ENCODE peak calls at places on chromosomes 5 and 9, in five cellular contexts. M, O, U, R and J are unnamed samples.

GRCh38 chr9:8374471-8374870 is 574.9 kb upstream of the DMAC1 start:
- DNase-seq in O (no peak), R (no peak), U (no peak), M (no peak), J (no peak)

GRCh38 chr5:169139381-169140125 is 161.4 kb downstream of the SLIT3 start:
- DNase-seq in U (no peak), O (peak), M (no peak), R (peak), J (no peak)

GRCh38 chr5:32538031-32538547 is 47.3 kb upstream of the SUB1 start:
- DNase-seq in O (no peak), R (peak), M (no peak), U (peak), J (no peak)

GRCh38 chr9:12681620-12682019 is 11.6 kb upstream of the TYRP1 start:
- DNase-seq in O (no peak), M (no peak), R (no peak), U (no peak), J (no peak)

GRCh38 chr9:37927611-37928551 is 24.0 kb upstream of the SLC25A51 start:
- DNase-seq in R (no peak), U (peak), O (peak), M (no peak), J (no peak)

GRCh38 chr5:107671742-107672211 is 1.0 kb upstream of the EFNA5 start:
- DNase-seq in U (no peak), O (no peak), M (no peak), R (peak), J (no peak)

GRCh38 chr5:151660616-151661015 is 26.1 kb downstream of the SPARC start:
- DNase-seq in R (no peak), O (no peak), M (no peak), U (no peak), J (no peak)

GRCh38 chr9:125190371-125190801 is 783 bp upstream of the PPP6C start:
- DNase-seq in O (no peak), U (no peak), M (peak), R (no peak), J (no peak)

GRCh38 chr5:113057437-113058052 is 80.9 kb downstream of the DCP2 start:
- DNase-seq in U (no peak), R (no peak), O (no peak), M (no peak), J (no peak)

GRCh38 chr5:153523831-153524230 is 33.4 kb downstream of the GRIA1 start:
- DNase-seq in O (no peak), M (no peak), U (peak), R (no peak), J (no peak)

GRCh38 chr9:88388203-88388885 is at the start of gene SPIN1:
- DNase-seq in R (peak), O (peak), M (peak), U (peak), J (peak)

GRCh38 chr5:37951946-37952721 is 112.3 kb upstream of the GDNF start:
- DNase-seq in M (no peak), U (no peak), R (no peak), O (no peak), J (no peak)
- TF ChIP-seq CTCF in M (no peak), U (no peak), R (no peak), O (no peak), J (no peak)

GRCh38 chr5:81147011-81147594 is 86.0 kb upstream of the CKMT2 start:
- DNase-seq in O (no peak), R (no peak), M (no peak), U (no peak), J (no peak)
- TF ChIP-seq CTCF in O (no peak), R (no peak), M (no peak), U (no peak), J (no peak)

DNA sequence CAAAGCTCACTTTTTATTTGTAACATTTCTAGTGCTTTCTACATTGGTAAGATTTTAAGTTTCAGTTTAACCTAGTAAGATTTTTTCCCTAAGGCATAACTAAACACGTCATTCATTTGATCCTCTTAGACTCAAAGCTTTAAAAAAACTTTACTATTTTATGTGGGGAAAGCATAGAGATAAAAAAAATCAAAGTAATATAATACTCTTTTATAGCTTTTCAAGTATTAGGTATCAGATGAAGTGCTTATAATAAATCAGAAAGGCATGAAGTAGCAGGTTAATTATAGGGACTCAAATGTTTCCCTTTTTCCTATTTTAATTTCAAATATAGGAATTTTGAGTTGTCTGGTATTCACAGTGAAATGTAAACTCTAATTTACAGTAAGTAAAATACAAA is 68.0 kb upstream of the POU5F2 start:
- DNase-seq in M (no peak), U (no peak), O (no peak), R (no peak), J (no peak)
- TF ChIP-seq CTCF in M (no peak), U (no peak), O (no peak), R (no peak), J (no peak)

GRCh38 chr9:121281614-121282291 is 13.8 kb downstream of the GSN start:
- DNase-seq in O (peak), R (peak), M (no peak), U (peak), J (no peak)
- TF ChIP-seq CTCF in O (no peak), R (no peak), M (no peak), U (no peak), J (no peak)

GRCh38 chr5:90475436-90475980 is 844 bp downstream of the POLR3G start:
- DNase-seq in M (no peak), U (no peak), R (peak), O (no peak), J (no peak)

GRCh38 chr5:90477073-90477472 is 2.4 kb downstream of the POLR3G start:
- DNase-seq in R (no peak), M (no peak), O (no peak), U (no peak), J (no peak)

GRCh38 chr5:90473321-90474234 is 993 bp downstream of the MBLAC2 start:
- DNase-seq in O (peak), U (peak), M (peak), R (peak), J (peak)

GRCh38 chr5:90472783-90473182 is 1.8 kb downstream of the MBLAC2 start:
- DNase-seq in O (no peak), M (no peak), U (no peak), R (no peak), J (no peak)

GRCh38 chr5:90474235-90475107 is at the start of the genes MBLAC2 and POLR3G:
- DNase-seq in U (peak), M (peak), O (peak), R (peak), J (peak)
- TF ChIP-seq CTCF in U (peak), M (peak), O (peak), R (peak), J (peak)

GRCh38 chr5:147510885-147511284 is 1.0 kb upstream of the DPYSL3 start:
- DNase-seq in U (no peak), R (no peak), O (no peak), M (no peak), J (no peak)

GRCh38 chr5:147507480-147508126 is 2.3 kb downstream of the DPYSL3 start:
- DNase-seq in O (no peak), M (no peak), U (no peak), R (peak), J (no peak)

GRCh38 chr5:147508711-147509040 is 1.2 kb downstream of the DPYSL3 start:
- DNase-seq in M (no peak), U (no peak), O (no peak), R (no peak), J (no peak)

GRCh38 chr5:147509041-147509709 is 693 bp downstream of the DPYSL3 start:
- DNase-seq in M (no peak), R (peak), O (no peak), U (peak), J (peak)

GRCh38 chr5:147509710-147510651 is at the start of gene DPYSL3:
- DNase-seq in U (peak), M (peak), R (peak), O (peak), J (peak)
- TF ChIP-seq CTCF in U (peak), M (no peak), R (peak), O (peak), J (peak)